ENCODE peak calls at places on chromosomes 7 and 10, in seven cellular contexts. X is GM13976, Y is activated T-cell treated with anti-CD3 and anti-CD28 coated beads for 1 hour, C is left cardiac atrium, J is Ammon's horn, B is EL, Z is germinal center. A is an unnamed sample.

GRCh38 chr10:114634607-114634974 is 23.5 kb downstream of the ABLIM1 start:
- DNase-seq in X (no peak), Y (no peak), C (peak), J (peak), B (peak), Z (no peak), A (peak)

GRCh38 chr10:63547628-63548356 is 26.6 kb downstream of the REEP3 start:
- DNase-seq in X (no peak), Y (no peak), C (no peak), J (peak), B (no peak), Z (no peak), A (no peak)

GRCh38 chr7:155983176-155983815 is 171.0 kb upstream of the SHH start:
- DNase-seq in X (no peak), Y (no peak), C (no peak), J (no peak), B (no peak), Z (no peak), A (no peak)

GRCh38 chr10:114103286-114103685 is 59.6 kb downstream of the ADRB1 start:
- DNase-seq in X (peak), Y (no peak), C (no peak), J (peak), B (peak), Z (no peak), A (peak)

GRCh38 chr7:39299695-39300094 is 266.5 kb upstream of the YAE1 start:
- DNase-seq in X (no peak), Y (no peak), C (no peak), J (no peak), B (peak), Z (no peak), A (no peak)

GRCh38 chr10:22932626-22933370 is 4.9 kb downstream of the ARMC3 start:
- DNase-seq in X (no peak), Y (no peak), C (peak), J (no peak), B (no peak), Z (no peak), A (no peak)

GRCh38 chr10:103083266-103083976 is 109.7 kb downstream of the NT5C2 start:
- DNase-seq in X (no peak), Y (no peak), C (no peak), J (peak), B (no peak), Z (no peak), A (no peak)

GRCh38 chr7:102018876-102019275 is 201.4 kb downstream of the CUX1 start:
- DNase-seq in X (no peak), Y (no peak), C (no peak), J (no peak), B (no peak), Z (no peak), A (no peak)

GRCh38 chr7:23276381-23276780 is 22.8 kb upstream of the MALSU1 start:
- DNase-seq in X (no peak), Y (no peak), C (no peak), J (no peak), B (peak), Z (no peak), A (no peak)

GRCh38 chr10:77350711-77351119 is 286.9 kb downstream of the KCNMA1 start:
- DNase-seq in X (no peak), Y (no peak), C (peak), J (no peak), B (peak), Z (no peak), A (peak)

GRCh38 chr7:45692031-45692430 is 117.9 kb downstream of the ADCY1 start:
- DNase-seq in X (no peak), Y (no peak), C (no peak), J (no peak), B (no peak), Z (no peak), A (no peak)

GRCh38 chr10:133442191-133442966 is 11.4 kb upstream of the SCART1 start:
- DNase-seq in X (no peak), Y (no peak), C (no peak), J (no peak), B (no peak), Z (no peak), A (no peak)

GRCh38 chr10:35875281-35875680 is 233.2 kb upstream of the FZD8 start:
- DNase-seq in X (no peak), Y (no peak), C (no peak), J (no peak), B (peak), Z (no peak), A (no peak)

GRCh38 chr10:102291221-102291905 is 46.0 kb downstream of the GBF1 start:
- DNase-seq in X (no peak), Y (no peak), C (peak), J (no peak), B (no peak), Z (no peak), A (no peak)

GRCh38 chr7:88306590-88307048 is at the start of gene STEAP4:
- DNase-seq in X (no peak), Y (no peak), C (peak), J (peak), B (peak), Z (no peak), A (peak)

GRCh38 chr10:88974012-88974411 is 16.6 kb upstream of the FAS start:
- DNase-seq in X (no peak), Y (no peak), C (no peak), J (no peak), B (peak), Z (no peak), A (no peak)

GRCh38 chr7:107615910-107616680 is 36.0 kb downstream of the BCAP29 start:
- DNase-seq in X (no peak), Y (no peak), C (no peak), J (no peak), B (no peak), Z (no peak), A (no peak)

GRCh38 chr7:77933394-77933793 is 134.8 kb downstream of the PHTF2 start:
- DNase-seq in X (no peak), Y (no peak), C (no peak), J (no peak), B (peak), Z (no peak), A (no peak)

GRCh38 chr10:68870545-68871104 is 30.5 kb upstream of the DDX50 start:
- DNase-seq in X (no peak), Y (no peak), C (no peak), J (no peak), B (no peak), Z (no peak), A (no peak)

GRCh38 chr10:95201736-95202135 is 7.7 kb downstream of the ACSM6 start:
- DNase-seq in X (no peak), Y (no peak), C (no peak), J (no peak), B (peak), Z (no peak), A (peak)

GRCh38 chr7:158274996-158275395 is 312.6 kb downstream of the PTPRN2 start:
- DNase-seq in X (no peak), Y (no peak), C (no peak), J (no peak), B (no peak), Z (no peak), A (no peak)

GRCh38 chr7:41785840-41786239 is 83.0 kb upstream of the INHBA start:
- DNase-seq in X (no peak), Y (no peak), C (no peak), J (no peak), B (no peak), Z (no peak), A (no peak)

GRCh38 chr10:102413053-102413705 is 5.4 kb downstream of the PSD start:
- DNase-seq in X (peak), Y (no peak), C (no peak), J (peak), B (no peak), Z (peak), A (peak)

GRCh38 chr10:34137955-34138354 is 677.1 kb downstream of the PARD3 start:
- DNase-seq in X (no peak), Y (no peak), C (no peak), J (no peak), B (peak), Z (no peak), A (no peak)

GRCh38 chr7:894927-895450 is 18.6 kb downstream of the GET4 start:
- DNase-seq in X (no peak), Y (no peak), C (no peak), J (no peak), B (no peak), Z (no peak), A (no peak)

GRCh38 chr7:93594250-93594649 is 19.7 kb upstream of the CALCR start:
- DNase-seq in X (no peak), Y (no peak), C (no peak), J (no peak), B (no peak), Z (no peak), A (no peak)

GRCh38 chr7:38394703-38395102 is 121.3 kb upstream of the TARP start:
- DNase-seq in X (no peak), Y (no peak), C (no peak), J (no peak), B (no peak), Z (no peak), A (no peak)

GRCh38 chr10:21330628-21331020 is 194.9 kb downstream of the SKIDA1 start:
- DNase-seq in X (no peak), Y (no peak), C (no peak), J (no peak), B (no peak), Z (no peak), A (no peak)

GRCh38 chr10:123772645-123773508 is 106.7 kb downstream of the GPR26 start:
- DNase-seq in X (no peak), Y (no peak), C (no peak), J (no peak), B (no peak), Z (no peak), A (no peak)

GRCh38 chr7:75565129-75565528 is 73.0 kb downstream of the SPDYE5 start:
- DNase-seq in X (no peak), Y (no peak), C (peak), J (peak), B (peak), Z (no peak), A (peak)

GRCh38 chr7:150465414-150465813 is 15.0 kb downstream of the GIMAP8 start:
- DNase-seq in X (no peak), Y (no peak), C (no peak), J (no peak), B (no peak), Z (no peak), A (no peak)

GRCh38 chr10:97659589-97659988 is 19.1 kb downstream of the PI4K2A start:
- DNase-seq in X (no peak), Y (no peak), C (no peak), J (no peak), B (peak), Z (no peak), A (no peak)

GRCh38 chr10:59561397-59562121 is 148.1 kb downstream of the SLC16A9 start:
- DNase-seq in X (no peak), Y (no peak), C (no peak), J (no peak), B (peak), Z (no peak), A (no peak)

GRCh38 chr7:99267530-99268360 is 4.9 kb upstream of the MYH16 start:
- DNase-seq in X (no peak), Y (no peak), C (no peak), J (peak), B (peak), Z (no peak), A (peak)

GRCh38 chr7:158649279-158649678 is 55.3 kb downstream of the NCAPG2 start:
- DNase-seq in X (no peak), Y (no peak), C (no peak), J (no peak), B (peak), Z (no peak), A (peak)

GRCh38 chr7:154690411-154690810 is 312.5 kb downstream of the PAXIP1 start:
- DNase-seq in X (no peak), Y (no peak), C (no peak), J (no peak), B (no peak), Z (no peak), A (no peak)

GRCh38 chr7:93374345-93374940 is 142.3 kb downstream of the VPS50 start:
- DNase-seq in X (peak), Y (no peak), C (no peak), J (no peak), B (peak), Z (peak), A (peak)

GRCh38 chr10:132482090-132482489 is 55.5 kb upstream of the INPP5A start:
- DNase-seq in X (no peak), Y (no peak), C (no peak), J (no peak), B (peak), Z (no peak), A (no peak)

GRCh38 chr10:110506448-110506847 is 8.7 kb downstream of the DUSP5 start:
- DNase-seq in X (no peak), Y (no peak), C (no peak), J (no peak), B (no peak), Z (no peak), A (no peak)

GRCh38 chr7:134254311-134254710 is 62.4 kb downstream of the SLC35B4 start:
- DNase-seq in X (no peak), Y (no peak), C (no peak), J (no peak), B (peak), Z (no peak), A (peak)

A was measured in ACHN.